ENCODE peak calls at places on chromosomes 13 and 19, in eight cellular contexts. J, B, K, H, S, V, T and Q are unnamed samples. For H3K27me3, the result is how much of the 10 kb centered on the place peaks cover.

GRCh38 chr19:17553256-17553655 is 2.2 kb upstream of the COLGALT1 start:
- DNase-seq in T (peak), B (no peak), S (peak), H (no peak), J (peak), V (no peak), K (peak), Q (peak)

GRCh38 chr13:101706651-101707050 is 254.2 kb downstream of the ITGBL1 start:
- DNase-seq in V (no peak), T (peak), H (no peak), K (no peak), S (no peak), B (no peak), J (no peak), Q (peak)

GRCh38 chr19:28526042-28526441 is 686.9 kb downstream of the UQCRFS1 start:
- DNase-seq in H (no peak), T (no peak), K (no peak), B (no peak), V (no peak), J (no peak), S (no peak), Q (no peak)

GRCh38 chr13:30806784-30807183 is 71.4 kb downstream of the ALOX5AP start:
- DNase-seq in B (no peak), S (no peak), H (no peak), T (peak), V (no peak), J (no peak), K (no peak), Q (peak)

GRCh38 chr13:82088781-82089180 is 1747.9 kb upstream of the SPRY2 start:
- DNase-seq in S (no peak), B (no peak), V (no peak), J (no peak), T (no peak), K (no peak), H (no peak), Q (no peak)

GRCh38 chr13:50910483-50910805 is 853 bp downstream of the RNASEH2B start:
- DNase-seq in K (peak), V (no peak), T (peak), S (peak), B (no peak), J (no peak), H (no peak), Q (no peak)

GRCh38 chr13:41696163-41697003 is 239.0 kb downstream of the RGCC start:
- DNase-seq in T (peak), K (peak), B (no peak), H (no peak), J (no peak), S (no peak), V (no peak), Q (peak)

GRCh38 chr13:109628251-109628699 is 158.1 kb downstream of the IRS2 start:
- DNase-seq in K (no peak), S (no peak), B (no peak), T (peak), V (no peak), H (no peak), J (no peak), Q (peak)

GRCh38 chr19:49684251-49684982 is 5.0 kb upstream of the ADM5 start:
- DNase-seq in H (no peak), B (no peak), T (peak), S (no peak), J (no peak), V (peak), K (peak), Q (no peak)

GRCh38 chr13:78602561-78603239 is 652 bp downstream of the POU4F1 start:
- DNase-seq in J (no peak), K (peak), H (no peak), V (peak), B (no peak), S (no peak), T (no peak), Q (no peak)
- H3K4me3 ChIP-seq in J (peak), K (peak), H (peak), V (no peak), B (peak), S (peak), T (no peak), Q (peak)

GRCh38 chr13:46329624-46330023 is 57.4 kb downstream of the RUBCNL start:
- DNase-seq in T (no peak), K (no peak), S (no peak), J (no peak), H (no peak), B (no peak), V (no peak), Q (no peak)
- H3K27me3 ChIP-seq in T (under half), K (under half), S (under half), J (under half), H (under half), B (under half), V (under half), Q (under half)

GRCh38 chr19:2268861-2269243 is 12.6 kb upstream of the JSRP1 start:
- DNase-seq in B (no peak), H (no peak), V (peak), S (no peak), T (no peak), J (no peak), K (no peak), Q (no peak)

GRCh38 chr19:2269244-2270156 is 12.5 kb downstream of the PEAK3 start:
- DNase-seq in H (peak), B (peak), T (peak), J (peak), V (peak), K (peak), S (peak), Q (peak)

GRCh38 chr19:2268480-2268830 is 12.2 kb upstream of the JSRP1 start:
- DNase-seq in T (no peak), S (no peak), K (no peak), H (no peak), J (no peak), V (no peak), B (no peak), Q (no peak)

GRCh38 chr19:2270157-2270571 is 11.8 kb downstream of the PEAK3 start:
- DNase-seq in S (peak), V (peak), K (no peak), J (peak), B (no peak), T (peak), H (no peak), Q (no peak)

DNA sequence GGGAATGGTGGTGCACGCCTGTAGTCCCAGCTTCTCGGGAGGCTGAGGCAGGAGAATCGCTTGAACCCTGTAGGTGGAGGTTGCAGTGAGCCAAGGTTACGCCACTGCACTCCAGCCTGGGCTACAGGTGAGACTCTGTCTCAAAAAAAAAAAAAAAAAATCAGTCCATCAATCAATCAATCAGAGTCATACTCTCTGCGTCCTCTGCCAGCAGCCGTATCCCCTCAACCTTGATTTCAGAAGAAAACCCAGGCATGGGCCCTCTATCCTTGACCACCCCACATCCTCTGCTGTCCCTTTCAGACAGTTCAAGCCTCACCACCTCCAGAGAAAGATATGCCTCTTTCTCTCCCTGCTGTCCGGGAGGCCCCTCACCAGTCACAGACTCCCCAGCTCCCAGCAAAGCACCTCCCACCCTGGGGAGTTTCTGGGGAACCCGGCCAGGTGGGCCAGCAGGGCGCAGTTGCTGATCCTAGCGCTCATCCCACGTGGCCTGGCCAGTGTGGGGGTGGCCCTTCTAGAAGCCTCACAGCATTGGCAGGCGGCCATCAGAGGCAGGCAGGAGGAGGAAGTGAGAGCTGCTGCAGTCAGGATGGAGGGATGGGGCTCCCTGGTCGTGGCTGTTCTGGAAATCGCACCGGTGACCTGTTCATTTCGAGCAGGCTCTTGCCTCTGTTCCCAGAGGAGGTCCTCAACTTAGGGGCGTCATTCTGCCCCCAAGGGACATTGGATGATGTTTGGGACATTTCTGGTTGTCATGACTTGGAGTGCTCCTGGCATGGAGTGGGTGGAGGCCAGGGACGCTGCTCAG is 10.2 kb upstream of the JSRP1 start:
- DNase-seq in V (peak), K (no peak), S (peak), H (no peak), T (peak), J (peak), B (peak), Q (peak)
- H3K4me3 ChIP-seq in V (no peak), K (no peak), S (no peak), H (no peak), T (peak), J (no peak), B (no peak), Q (no peak)

DNA sequence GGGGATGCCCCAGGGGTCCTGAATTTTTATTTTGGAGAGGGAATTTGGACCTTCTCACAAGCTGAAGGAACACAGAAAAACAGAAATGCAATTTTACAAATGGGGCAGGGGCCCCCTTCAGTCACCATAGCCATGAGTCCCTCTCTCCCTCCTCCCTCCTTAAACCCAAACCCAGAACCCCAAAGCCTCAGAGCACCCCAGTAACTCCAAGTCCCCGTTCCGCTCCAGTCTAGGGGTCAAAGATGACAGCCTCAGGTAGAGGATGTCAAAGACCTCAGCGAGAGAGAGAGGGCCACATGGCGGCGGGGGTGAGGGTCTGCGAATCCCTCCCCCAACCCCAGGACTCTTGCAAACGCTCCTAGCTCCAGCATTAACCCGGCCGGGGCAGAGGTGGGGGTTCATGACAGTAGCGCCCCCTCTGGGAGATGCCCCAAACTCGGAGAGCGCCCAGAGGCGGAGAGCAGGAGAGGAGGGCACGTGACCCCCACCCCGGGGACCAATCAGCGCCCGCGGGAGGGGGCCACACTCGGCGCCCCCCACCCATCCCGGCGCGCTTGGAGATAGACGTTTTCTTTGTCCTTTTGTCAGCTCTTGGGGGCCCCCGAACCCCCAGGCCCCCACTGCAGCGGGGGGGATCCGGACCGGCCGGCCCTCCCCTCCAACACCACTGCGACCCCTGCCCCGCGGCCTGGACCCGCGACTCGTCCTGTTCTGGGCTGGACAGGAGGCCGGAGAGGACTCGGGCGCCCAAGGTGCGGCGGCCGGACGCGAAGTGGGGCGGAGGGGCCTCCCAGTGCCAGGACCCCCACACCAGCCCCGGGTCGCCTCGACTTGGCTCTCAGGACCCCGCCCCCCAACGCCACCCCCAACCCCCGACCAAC is 20.8 kb upstream of the SEMA6B start:
- DNase-seq in H (no peak), J (no peak), K (peak), B (no peak), V (no peak), S (no peak), T (no peak), Q (no peak)
- H3K27me3 ChIP-seq in H (under half), J (half or more), K (under half), B (under half), V (under half), S (under half), T (under half), Q (under half)

DNA sequence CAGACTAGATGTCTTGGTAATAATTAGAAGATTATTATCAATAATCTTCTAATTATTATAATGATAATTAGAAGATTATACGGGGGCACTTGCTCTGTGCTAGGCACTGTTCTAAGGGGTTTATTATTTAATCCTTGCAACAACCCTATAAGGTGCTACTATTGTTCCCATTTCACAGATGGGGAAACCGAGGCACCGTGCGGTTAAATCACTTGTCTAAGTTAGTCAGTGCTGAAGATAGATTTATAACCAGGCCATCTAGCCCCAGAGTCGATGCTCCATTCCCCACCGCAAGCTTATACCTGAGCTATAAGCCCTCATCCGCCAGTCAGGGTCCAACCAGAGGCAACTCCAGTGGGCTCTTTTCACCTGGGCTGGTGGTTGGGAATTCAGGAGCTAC is 2.0 kb upstream of the ACP7 start:
- DNase-seq in T (no peak), S (no peak), V (no peak), H (no peak), B (no peak), J (no peak), K (no peak), Q (no peak)
- H3K4me3 ChIP-seq in T (no peak), S (no peak), V (no peak), H (no peak), B (no peak), J (no peak), K (no peak), Q (no peak)

GRCh38 chr13:74024856-74025255 is 109.3 kb downstream of the KLF12 start:
- DNase-seq in B (no peak), J (no peak), S (no peak), K (no peak), H (no peak), V (no peak), T (no peak), Q (no peak)

GRCh38 chr13:74024314-74024713 is 109.9 kb downstream of the KLF12 start:
- DNase-seq in J (no peak), V (no peak), K (no peak), H (no peak), S (peak), T (no peak), B (no peak), Q (no peak)

GRCh38 chr13:74027161-74027779 is 106.9 kb downstream of the KLF12 start:
- DNase-seq in B (no peak), S (no peak), K (no peak), V (no peak), H (no peak), J (no peak), T (no peak), Q (no peak)

GRCh38 chr13:74025369-74025768 is 108.8 kb downstream of the KLF12 start:
- DNase-seq in K (no peak), T (no peak), J (no peak), S (no peak), B (peak), V (no peak), H (no peak), Q (no peak)

DNA sequence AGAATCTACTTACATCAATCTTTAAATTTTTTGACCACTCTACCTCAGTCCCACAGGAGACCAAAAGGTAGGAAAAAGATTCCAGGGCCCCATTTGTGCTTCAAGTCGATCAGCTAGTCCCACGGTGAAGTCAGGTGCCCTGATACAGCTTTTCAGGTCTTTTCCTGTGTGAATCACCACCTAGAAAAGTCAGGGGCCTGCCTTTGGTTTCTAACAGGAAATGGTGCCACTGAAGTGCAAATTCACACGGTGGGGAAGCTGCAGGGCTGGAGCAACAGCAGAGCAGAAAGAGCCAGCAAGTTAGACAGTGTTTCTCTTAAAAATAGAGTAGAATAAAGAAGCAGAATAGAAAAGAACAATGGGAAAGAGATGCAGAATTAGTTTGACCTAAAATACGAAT is 107.5 kb downstream of the KLF12 start:
- DNase-seq in B (peak), T (no peak), S (no peak), H (peak), V (no peak), K (peak), J (no peak), Q (peak)
- H3K27me3 ChIP-seq in B (under half), T (under half), S (under half), H (under half), V (under half), K (under half), J (under half), Q (under half)